ENCODE peak calls at places on chromosomes 11 and 22, in four cellular contexts. Y, P, Q and M are unnamed samples.

GRCh38 chr11:10263929-10264328 is 30.1 kb downstream of the SBF2 start:
- DNase-seq in Y (no peak), P (no peak), Q (no peak), M (peak; percentile 89)

GRCh38 chr11:125433454-125434121 is 62.5 kb downstream of the FEZ1 start:
- DNase-seq in Y (peak; percentile 48), P (peak; percentile 87), Q (peak; percentile 54), M (peak; percentile 56)

GRCh38 chr11:129280027-129280811 is 88.1 kb upstream of the ARHGAP32 start:
- DNase-seq in Y (no peak), P (no peak), Q (no peak), M (peak; percentile 32)

GRCh38 chr11:118845369-118845768 is 38.3 kb upstream of the CXCR5 start:
- DNase-seq in Y (peak; percentile 61), P (no peak), Q (no peak), M (peak; percentile 33)

GRCh38 chr22:45497268-45497667 is 5.4 kb upstream of the FBLN1 start:
- DNase-seq in Y (no peak), P (no peak), Q (no peak), M (peak; percentile 61)

GRCh38 chr11:119717839-119718534 is 11.0 kb downstream of the NECTIN1 start:
- DNase-seq in Y (no peak), P (no peak), Q (no peak), M (no peak)

GRCh38 chr11:75028321-75029097 is 39.8 kb downstream of the NEU3 start:
- DNase-seq in Y (no peak), P (peak; percentile 5), Q (no peak), M (no peak)

GRCh38 chr11:87180743-87181142 is 143.0 kb downstream of the TMEM135 start:
- DNase-seq in Y (no peak), P (no peak), Q (no peak), M (peak; percentile 75)

GRCh38 chr11:61059260-61059752 is 43.0 kb upstream of the CD5 start:
- DNase-seq in Y (no peak), P (no peak), Q (no peak), M (no peak)

GRCh38 chr11:11988099-11988651 is 20.3 kb downstream of the DKK3 start:
- DNase-seq in Y (no peak), P (peak; percentile 20), Q (peak; percentile 47), M (peak; percentile 48)

GRCh38 chr11:119741369-119742262 is 12.6 kb upstream of the NECTIN1 start:
- DNase-seq in Y (peak; percentile 58), P (peak; percentile 74), Q (peak; percentile 20), M (no peak)

GRCh38 chr11:2186669-2187266 is 15.2 kb upstream of the TH start:
- DNase-seq in Y (peak; percentile 30), P (peak; percentile 73), Q (peak; percentile 76), M (no peak)

GRCh38 chr11:73648629-73649046 is 2.3 kb downstream of the PLEKHB1 start:
- DNase-seq in Y (no peak), P (no peak), Q (no peak), M (no peak)

GRCh38 chr11:34840736-34841386 is 75.3 kb downstream of the APIP start:
- DNase-seq in Y (peak; percentile 65), P (peak; percentile 55), Q (peak; percentile 59), M (peak; percentile 15)

GRCh38 chr22:43110927-43111623 is 525 bp downstream of the BIK start:
- DNase-seq in Y (peak; percentile 34), P (no peak), Q (no peak), M (no peak)

GRCh38 chr11:134140961-134141490 is 72.2 kb downstream of the JAM3 start:
- DNase-seq in Y (no peak), P (no peak), Q (no peak), M (no peak)

GRCh38 chr11:92843455-92843854 is 126.0 kb upstream of the MTNR1B start:
- DNase-seq in Y (no peak), P (no peak), Q (no peak), M (no peak)

GRCh38 chr11:80379620-80380278 is 938.9 kb upstream of the TENM4 start:
- DNase-seq in Y (no peak), P (no peak), Q (no peak), M (no peak)

GRCh38 chr11:20011294-20011951 is 148.9 kb downstream of the DBX1 start:
- DNase-seq in Y (no peak), P (no peak), Q (no peak), M (no peak)

GRCh38 chr11:45145421-45146071 is 893 bp upstream of the PRDM11 start:
- DNase-seq in Y (no peak), P (peak; percentile 87), Q (no peak), M (peak; percentile 54)

GRCh38 chr11:72750556-72751292 is 1.5 kb downstream of the ARAP1 start:
- DNase-seq in Y (no peak), P (no peak), Q (no peak), M (no peak)

GRCh38 chr11:71948314-71949027 is 19.6 kb downstream of the RNF121 start:
- DNase-seq in Y (no peak), P (no peak), Q (peak; percentile 65), M (no peak)

GRCh38 chr11:68373810-68374501 is 61.6 kb downstream of the LRP5 start:
- DNase-seq in Y (no peak), P (no peak), Q (no peak), M (peak; percentile 12)

GRCh38 chr11:124798991-124799383 is 1.2 kb downstream of the MSANTD2 start:
- DNase-seq in Y (peak; percentile 42), P (no peak), Q (peak; percentile 7), M (peak; percentile 72)

GRCh38 chr22:46390652-46391301 is 55.3 kb downstream of the TRMU start:
- DNase-seq in Y (no peak), P (no peak), Q (no peak), M (peak; percentile 68)

GRCh38 chr11:123454060-123454651 is 24.1 kb downstream of the GRAMD1B start:
- DNase-seq in Y (no peak), P (no peak), Q (peak; percentile 97), M (no peak)

GRCh38 chr22:27952091-27952490 is 33.0 kb upstream of the PITPNB start:
- DNase-seq in Y (no peak), P (no peak), Q (no peak), M (peak; percentile 65)

GRCh38 chr11:76995177-76995576 is 39.0 kb upstream of the B3GNT6 start:
- DNase-seq in Y (no peak), P (no peak), Q (no peak), M (no peak)

DNA sequence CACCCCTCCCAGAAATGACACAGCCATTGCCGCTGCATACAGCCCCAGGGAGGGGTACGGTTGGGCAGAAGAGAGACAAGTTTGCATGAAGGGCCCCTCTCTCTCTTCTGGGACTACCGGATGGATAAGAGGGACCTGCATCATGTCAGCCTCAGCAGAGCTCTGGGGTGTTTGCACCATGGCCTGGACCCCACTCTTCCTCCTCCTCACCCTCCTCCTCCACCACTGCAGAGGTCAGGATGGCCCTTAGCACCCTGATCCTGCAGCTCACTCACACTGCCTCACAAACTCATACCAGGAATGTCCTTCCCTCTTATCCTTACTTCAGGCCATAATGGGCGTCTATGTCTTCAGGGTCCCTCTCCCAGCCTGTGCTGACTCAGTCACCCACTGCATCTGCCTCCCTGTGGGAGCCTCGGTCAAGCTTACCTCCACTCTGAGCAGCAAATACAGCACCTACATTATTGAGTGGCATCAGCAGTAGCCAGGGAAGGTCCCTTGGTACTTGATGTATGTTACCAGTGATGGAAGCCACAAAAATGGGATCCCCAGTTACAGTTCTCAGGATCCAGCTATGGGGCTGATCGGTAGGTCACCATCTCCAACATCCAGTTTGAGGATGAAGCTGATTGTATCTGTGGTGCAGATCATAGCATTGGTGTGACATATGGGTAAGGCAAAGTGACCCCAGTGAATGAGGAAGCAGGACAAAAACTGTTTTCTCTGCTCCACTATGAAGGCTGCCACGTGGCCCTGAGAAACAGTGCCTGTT is 62.2 kb upstream of the VPREB1 start:
- DNase-seq in Y (no peak), P (no peak), Q (no peak), M (no peak)
- H3K27ac ChIP-seq in Y (no peak overlapping the region), P (no peak overlapping the region), Q (no peak overlapping the region), M (no peak overlapping the region)

DNA sequence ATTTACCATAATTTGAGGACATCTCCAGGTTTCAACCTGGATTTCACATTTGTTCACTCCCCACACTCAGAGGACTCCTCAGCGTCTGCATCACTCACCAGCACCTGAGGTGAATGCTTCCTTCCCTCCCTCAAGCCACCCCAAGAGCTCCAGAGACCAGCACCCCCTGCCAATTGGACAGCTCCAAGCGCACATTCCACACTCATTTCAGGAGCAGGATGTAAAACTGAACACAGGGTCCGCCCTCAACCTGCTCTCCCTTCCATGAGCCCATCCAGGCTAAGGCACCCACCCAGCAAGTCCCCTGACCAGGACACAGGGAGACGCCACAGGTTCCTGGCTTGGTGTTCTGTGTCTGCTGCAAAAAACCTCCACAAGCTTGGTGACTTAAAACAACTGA is 3.9 kb downstream of the SCGB1D1 start:
- DNase-seq in Y (no peak), P (peak; percentile 64), Q (no peak), M (no peak)
- H3K4me2 ChIP-seq in Y (no peak overlapping the region), P (no peak overlapping the region), Q (no peak overlapping the region), M (no peak overlapping the region)

GRCh38 chr22:40678493-40679248 is 613 bp upstream of the MCHR1 start:
- DNase-seq in Y (no peak), P (no peak), Q (no peak), M (no peak)
- H3K27ac ChIP-seq in Y (no peak overlapping the region), P (no peak overlapping the region), Q (no peak overlapping the region), M (no peak overlapping the region)

GRCh38 chr11:7603031-7603781 is 70.1 kb downstream of the CYB5R2 start:
- DNase-seq in Y (no peak), P (no peak), Q (no peak), M (no peak)

GRCh38 chr11:7597620-7598019 is 75.7 kb downstream of the CYB5R2 start:
- DNase-seq in Y (no peak), P (no peak), Q (no peak), M (no peak)

GRCh38 chr11:7599209-7599608 is 74.1 kb downstream of the CYB5R2 start:
- DNase-seq in Y (no peak), P (no peak), Q (no peak), M (no peak)

GRCh38 chr11:7596975-7597391 is 76.3 kb downstream of the CYB5R2 start:
- DNase-seq in Y (no peak), P (no peak), Q (no peak), M (no peak)

GRCh38 chr11:7600205-7600775 is 73.0 kb downstream of the CYB5R2 start:
- DNase-seq in Y (no peak), P (no peak), Q (peak; percentile 83), M (peak; percentile 75)
- H3K4me2 ChIP-seq in Y (no peak overlapping the region), P (no peak overlapping the region), Q (peak overlapping the region; percentile 42), M (no peak overlapping the region)

DNA sequence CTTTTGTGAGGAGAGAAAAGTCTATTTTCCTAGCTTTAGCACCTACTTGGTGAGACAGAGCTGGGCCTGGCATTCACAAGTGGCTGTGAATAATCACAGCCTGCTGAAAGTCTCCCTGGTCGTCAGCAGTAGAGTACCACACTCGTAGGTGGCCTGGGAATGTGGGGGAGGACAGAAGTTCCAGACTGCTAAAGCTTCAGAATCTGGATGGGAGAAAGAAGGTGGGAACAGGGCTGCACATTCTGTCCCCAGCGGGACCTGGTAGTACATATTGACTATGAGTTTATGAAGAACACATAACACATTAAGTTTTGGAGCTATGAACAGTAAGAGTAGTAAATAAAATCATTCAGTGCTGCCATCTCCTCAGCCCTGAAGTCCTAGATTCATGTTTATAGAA is 19.0 kb upstream of the LIMK2 start:
- DNase-seq in Y (no peak), P (no peak), Q (no peak), M (no peak)
- H3K27ac ChIP-seq in Y (no peak overlapping the region), P (no peak overlapping the region), Q (peak overlapping the region; percentile 59), M (no peak overlapping the region)